ENCODE peak calls at places on chromosomes 7 and 10, in seven cellular contexts. X, L, B, Z, E, I and P are unnamed samples.

GRCh38 chr7:44262031-44262430 is 61.3 kb downstream of the YKT6 start:
- DNase-seq in E (no peak), Z (no peak), X (no peak), B (no peak), I (no peak), L (no peak), P (no peak)

GRCh38 chr7:157997080-157997440 is 590.6 kb downstream of the PTPRN2 start:
- DNase-seq in Z (no peak), B (no peak), X (no peak), L (no peak), E (no peak), I (no peak), P (no peak)

GRCh38 chr10:34908472-34908871 is 93.4 kb upstream of the PARD3 start:
- DNase-seq in I (no peak), Z (peak), L (no peak), B (no peak), E (no peak), X (no peak), P (no peak)

GRCh38 chr10:129955591-129956284 is 8.3 kb downstream of the EBF3 start:
- DNase-seq in E (no peak), Z (no peak), X (peak), I (no peak), L (no peak), B (no peak), P (no peak)

GRCh38 chr10:76112826-76113150 is 681.4 kb downstream of the LRMDA start:
- DNase-seq in X (no peak), Z (no peak), E (no peak), I (no peak), B (no peak), L (no peak), P (no peak)

GRCh38 chr10:108850138-108850854 is 1073.0 kb downstream of the XPNPEP1 start:
- DNase-seq in L (no peak), I (no peak), X (no peak), E (no peak), B (no peak), Z (no peak), P (no peak)

GRCh38 chr7:111825046-111825445 is 262.8 kb upstream of the IMMP2L start:
- DNase-seq in X (no peak), I (no peak), L (no peak), B (no peak), E (no peak), Z (no peak), P (no peak)

GRCh38 chr7:94761451-94761850 is 105.5 kb upstream of the SGCE start:
- DNase-seq in I (no peak), Z (no peak), E (no peak), X (no peak), B (no peak), L (no peak), P (no peak)

GRCh38 chr7:103347507-103348267 is at the start of gene PSMC2:
- DNase-seq in Z (peak), L (peak), B (peak), E (peak), I (peak), X (peak), P (peak)

GRCh38 chr10:102065561-102066420 is 642 bp downstream of the HPS6 start:
- DNase-seq in E (no peak), Z (no peak), I (peak), X (no peak), L (no peak), B (peak), P (peak)

GRCh38 chr7:93442478-93443224 is 131.9 kb downstream of the CALCR start:
- DNase-seq in X (no peak), Z (no peak), I (no peak), L (no peak), E (peak), B (no peak), P (peak)

GRCh38 chr7:71244023-71244422 is 112.1 kb downstream of the GALNT17 start:
- DNase-seq in Z (no peak), L (no peak), E (no peak), X (no peak), I (no peak), B (no peak), P (no peak)

GRCh38 chr7:51025668-51026067 is 243.0 kb upstream of the GRB10 start:
- DNase-seq in Z (no peak), E (no peak), I (no peak), L (no peak), X (no peak), B (no peak), P (no peak)

GRCh38 chr10:43877001-43877400 is 228.3 kb upstream of the ZNF32 start:
- DNase-seq in E (no peak), I (no peak), B (no peak), X (no peak), L (no peak), Z (no peak), P (no peak)

GRCh38 chr10:70874061-70874460 is 14.3 kb downstream of the PCBD1 start:
- DNase-seq in B (no peak), I (no peak), E (no peak), X (no peak), Z (no peak), L (no peak), P (no peak)

GRCh38 chr10:71243756-71244637 is 31.6 kb downstream of the UNC5B start:
- DNase-seq in Z (no peak), X (no peak), L (no peak), E (no peak), I (peak), B (no peak), P (no peak)

GRCh38 chr10:28307267-28307666 is 4.4 kb upstream of the MPP7 start:
- DNase-seq in X (no peak), I (no peak), E (no peak), B (no peak), Z (no peak), L (no peak), P (no peak)

GRCh38 chr7:47411281-47411869 is 170.5 kb downstream of the TNS3 start:
- DNase-seq in L (no peak), E (no peak), Z (no peak), B (no peak), X (no peak), I (no peak), P (no peak)

GRCh38 chr7:97835296-97836138 is 36.7 kb downstream of the ASNS start:
- DNase-seq in L (peak), E (peak), I (peak), B (peak), X (peak), Z (peak), P (peak)

GRCh38 chr7:158312789-158313188 is 274.8 kb downstream of the PTPRN2 start:
- DNase-seq in E (no peak), B (no peak), I (no peak), L (no peak), Z (no peak), X (no peak), P (no peak)

GRCh38 chr7:112157072-112157471 is 49.1 kb downstream of the DOCK4 start:
- DNase-seq in I (no peak), Z (peak), B (no peak), E (no peak), L (no peak), X (peak), P (no peak)

GRCh38 chr10:103804866-103805265 is 50.5 kb downstream of the SH3PXD2A start:
- DNase-seq in E (no peak), Z (no peak), L (no peak), B (no peak), I (no peak), X (no peak), P (no peak)

GRCh38 chr10:87639493-87639892 is 20.2 kb upstream of the PAPSS2 start:
- DNase-seq in E (no peak), B (no peak), X (no peak), L (no peak), I (no peak), Z (no peak), P (no peak)

GRCh38 chr7:122845286-122845685 is 41.0 kb downstream of the CADPS2 start:
- DNase-seq in I (no peak), L (no peak), B (no peak), X (no peak), Z (no peak), E (no peak), P (no peak)

GRCh38 chr7:155439311-155440017 is 18.5 kb upstream of the EN2 start:
- DNase-seq in B (no peak), X (no peak), Z (no peak), I (peak), E (no peak), L (no peak), P (no peak)

GRCh38 chr7:135210818-135211178 is 528 bp downstream of the WDR91 start:
- DNase-seq in B (no peak), E (no peak), X (no peak), Z (no peak), I (no peak), L (no peak), P (no peak)

GRCh38 chr10:22750131-22750530 is 35.8 kb upstream of the PIP4K2A start:
- DNase-seq in L (no peak), Z (no peak), X (no peak), I (no peak), B (no peak), E (no peak), P (no peak)

GRCh38 chr7:155268211-155268610 is 29.5 kb upstream of the INSIG1 start:
- DNase-seq in B (no peak), Z (no peak), X (no peak), E (no peak), L (no peak), I (no peak), P (no peak)

GRCh38 chr7:113519447-113519846 is 399.4 kb downstream of the PPP1R3A start:
- DNase-seq in X (peak), Z (no peak), E (no peak), L (no peak), B (no peak), I (no peak), P (no peak)

GRCh38 chr10:79374312-79375191 is 27.3 kb downstream of the PPIF start:
- DNase-seq in I (peak), L (peak), B (peak), X (no peak), E (peak), Z (no peak), P (peak)

GRCh38 chr7:1156782-1157535 is 3.0 kb downstream of the ZFAND2A start:
- DNase-seq in Z (no peak), X (no peak), E (no peak), B (no peak), I (no peak), L (no peak), P (no peak)

GRCh38 chr7:130909881-130910672 is 176.1 kb upstream of the KLF14 start:
- DNase-seq in I (no peak), Z (no peak), X (no peak), E (no peak), B (no peak), L (no peak), P (no peak)

GRCh38 chr10:47164126-47164799 is 135.7 kb upstream of the GDF10 start:
- DNase-seq in L (no peak), E (no peak), X (no peak), Z (peak), B (no peak), I (no peak), P (no peak)

GRCh38 chr7:37097276-37097675 is 351.4 kb downstream of the ELMO1 start:
- DNase-seq in Z (no peak), L (no peak), I (no peak), E (no peak), X (no peak), B (no peak), P (no peak)
- TF ChIP-seq CTCF in Z (no peak), L (no peak), I (peak), E (no peak), X (no peak), B (no peak), P (no peak)

GRCh38 chr10:16310440-16310839 is 126.4 kb upstream of the PTER start:
- DNase-seq in X (no peak), Z (no peak), I (no peak), E (no peak), B (no peak), L (no peak), P (no peak)

GRCh38 chr10:16316733-16317132 is 120.1 kb upstream of the PTER start:
- DNase-seq in I (no peak), B (no peak), L (no peak), E (no peak), X (no peak), Z (no peak), P (no peak)

GRCh38 chr10:16314259-16314658 is 122.6 kb upstream of the PTER start:
- DNase-seq in L (no peak), Z (no peak), E (no peak), I (no peak), B (no peak), X (no peak), P (no peak)
- TF ChIP-seq CTCF in L (no peak), Z (no peak), E (no peak), I (no peak), B (peak), X (peak), P (no peak)

DNA sequence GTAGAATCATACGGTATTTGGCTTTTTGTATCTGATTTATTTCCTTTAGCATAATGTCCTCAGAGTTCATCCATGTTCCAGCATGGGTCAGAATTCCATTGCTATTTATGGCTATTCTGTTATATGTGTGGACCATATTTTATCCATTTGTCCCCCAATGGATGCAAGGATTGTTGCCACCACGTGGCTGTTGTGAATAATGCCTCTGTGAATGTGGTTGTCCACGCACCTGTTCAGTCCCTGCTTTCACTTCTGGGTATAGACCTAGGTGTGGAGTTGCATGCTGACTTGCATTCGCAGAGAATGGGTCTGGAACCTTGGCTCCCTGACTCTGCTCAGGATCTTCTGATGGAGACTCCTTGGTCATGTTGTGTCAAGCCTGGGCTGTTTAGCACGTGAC is 199.9 kb downstream of the CAMK1D start:
- DNase-seq in X (no peak), E (no peak), L (no peak), B (no peak), Z (no peak), I (no peak), P (no peak)
- TF ChIP-seq CTCF in X (no peak), E (no peak), L (no peak), B (no peak), Z (no peak), I (no peak), P (no peak)

GRCh38 chr7:29636009-29636351 is 72.3 kb downstream of the PRR15 start:
- DNase-seq in X (no peak), E (no peak), Z (no peak), I (no peak), B (no peak), L (no peak), P (no peak)
- TF ChIP-seq CTCF in X (no peak), E (no peak), Z (no peak), I (peak), B (no peak), L (no peak), P (no peak)